ENCODE peak calls at places on chromosomes 5 and 9, in seven cellular contexts. One of them, this sample, is unnamed.

GRCh38 chr5:150946351-150946905 is 41.6 kb upstream of the ZNF300 start:
- DNase-seq in H1: no peak
- DNase-seq in neuronal stem cell: no peak
- DNase-seq in trophoblast cell: no peak
- DNase-seq in mesenchymal stem cell: no peak
- DNase-seq in H9: no peak
- DNase-seq in IMR-90: peak
- DNase-seq in this sample: no peak

GRCh38 chr9:114172981-114173833 is 17.9 kb downstream of the COL27A1 start:
- DNase-seq in H1: no peak
- DNase-seq in mesenchymal stem cell: peak
- DNase-seq in neuronal stem cell: no peak
- DNase-seq in IMR-90: peak
- DNase-seq in trophoblast cell: no peak
- DNase-seq in H9: no peak
- DNase-seq in this sample: no peak

GRCh38 chr9:95857122-95857521 is 18.4 kb upstream of the ERCC6L2 start:
- DNase-seq in neuronal stem cell: no peak
- DNase-seq in H1: no peak
- DNase-seq in trophoblast cell: no peak
- DNase-seq in mesenchymal stem cell: peak
- DNase-seq in IMR-90: peak
- DNase-seq in H9: no peak
- DNase-seq in this sample: peak

GRCh38 chr9:90773593-90773992 is 28.0 kb upstream of the SYK start:
- DNase-seq in H1: no peak
- DNase-seq in H9: no peak
- DNase-seq in trophoblast cell: no peak
- DNase-seq in mesenchymal stem cell: no peak
- DNase-seq in neuronal stem cell: no peak
- DNase-seq in IMR-90: no peak
- DNase-seq in this sample: peak

GRCh38 chr9:128494108-128494742 is 10.3 kb upstream of the GLE1 start:
- DNase-seq in neuronal stem cell: no peak
- DNase-seq in mesenchymal stem cell: no peak
- DNase-seq in H1: no peak
- DNase-seq in IMR-90: no peak
- DNase-seq in H9: no peak
- DNase-seq in trophoblast cell: no peak
- DNase-seq in this sample: no peak

GRCh38 chr5:147245381-147246055 is 10.7 kb downstream of the STK32A start:
- DNase-seq in H9: no peak
- DNase-seq in IMR-90: no peak
- DNase-seq in trophoblast cell: no peak
- DNase-seq in H1: no peak
- DNase-seq in mesenchymal stem cell: no peak
- DNase-seq in neuronal stem cell: no peak
- DNase-seq in this sample: no peak

GRCh38 chr5:134252671-134253070 is 26.8 kb upstream of the PPP2CA start:
- DNase-seq in mesenchymal stem cell: peak
- DNase-seq in IMR-90: peak
- DNase-seq in H9: no peak
- DNase-seq in trophoblast cell: peak
- DNase-seq in H1: no peak
- DNase-seq in neuronal stem cell: no peak
- DNase-seq in this sample: no peak

GRCh38 chr9:125997510-125997823 is 250.3 kb downstream of the PBX3 start:
- DNase-seq in trophoblast cell: no peak
- DNase-seq in IMR-90: no peak
- DNase-seq in H9: no peak
- DNase-seq in neuronal stem cell: no peak
- DNase-seq in H1: no peak
- DNase-seq in mesenchymal stem cell: no peak
- DNase-seq in this sample: no peak

GRCh38 chr5:55899344-55899743 is 48.2 kb downstream of the IL31RA start:
- DNase-seq in H9: no peak
- DNase-seq in H1: no peak
- DNase-seq in trophoblast cell: peak
- DNase-seq in neuronal stem cell: no peak
- DNase-seq in IMR-90: peak
- DNase-seq in mesenchymal stem cell: peak
- DNase-seq in this sample: no peak

GRCh38 chr5:131973089-131973712 is 27.7 kb upstream of the MEIKIN start:
- DNase-seq in trophoblast cell: no peak
- DNase-seq in IMR-90: no peak
- DNase-seq in mesenchymal stem cell: no peak
- DNase-seq in H1: no peak
- DNase-seq in H9: no peak
- DNase-seq in neuronal stem cell: no peak
- DNase-seq in this sample: no peak

GRCh38 chr9:109320338-109320733 is 523 bp downstream of the EPB41L4B start:
- DNase-seq in neuronal stem cell: peak
- DNase-seq in mesenchymal stem cell: no peak
- DNase-seq in IMR-90: no peak
- DNase-seq in trophoblast cell: no peak
- DNase-seq in H1: no peak
- DNase-seq in H9: no peak
- DNase-seq in this sample: peak

GRCh38 chr9:114908104-114908621 is 22.2 kb downstream of the TNFSF8 start:
- DNase-seq in trophoblast cell: peak
- DNase-seq in H1: peak
- DNase-seq in mesenchymal stem cell: peak
- DNase-seq in neuronal stem cell: no peak
- DNase-seq in H9: peak
- DNase-seq in IMR-90: peak
- DNase-seq in this sample: peak

GRCh38 chr9:122346478-122347347 is 24.1 kb upstream of the PTGS1 start:
- DNase-seq in neuronal stem cell: no peak
- DNase-seq in H1: no peak
- DNase-seq in trophoblast cell: peak
- DNase-seq in IMR-90: no peak
- DNase-seq in H9: peak
- DNase-seq in mesenchymal stem cell: peak
- DNase-seq in this sample: peak

GRCh38 chr5:146662229-146662628 is 146.2 kb upstream of the GPR151 start:
- DNase-seq in neuronal stem cell: no peak
- DNase-seq in trophoblast cell: no peak
- DNase-seq in H9: no peak
- DNase-seq in IMR-90: no peak
- DNase-seq in H1: no peak
- DNase-seq in mesenchymal stem cell: peak
- DNase-seq in this sample: peak

GRCh38 chr9:38346811-38347735 is 45.4 kb upstream of the ALDH1B1 start:
- DNase-seq in IMR-90: no peak
- DNase-seq in mesenchymal stem cell: no peak
- DNase-seq in trophoblast cell: no peak
- DNase-seq in H9: peak
- DNase-seq in H1: no peak
- DNase-seq in neuronal stem cell: no peak
- DNase-seq in this sample: peak

GRCh38 chr9:115514454-115514853 is 396.5 kb upstream of the TNC start:
- DNase-seq in mesenchymal stem cell: no peak
- DNase-seq in trophoblast cell: no peak
- DNase-seq in H1: no peak
- DNase-seq in IMR-90: no peak
- DNase-seq in neuronal stem cell: no peak
- DNase-seq in H9: no peak
- DNase-seq in this sample: no peak

GRCh38 chr5:123795688-123796087 is 283.7 kb downstream of the CSNK1G3 start:
- DNase-seq in neuronal stem cell: no peak
- DNase-seq in mesenchymal stem cell: peak
- DNase-seq in H1: no peak
- DNase-seq in H9: no peak
- DNase-seq in trophoblast cell: no peak
- DNase-seq in IMR-90: peak
- DNase-seq in this sample: no peak

GRCh38 chr9:89498845-89499480 is 1.1 kb upstream of the SEMA4D start:
- DNase-seq in H1: no peak
- DNase-seq in trophoblast cell: no peak
- DNase-seq in mesenchymal stem cell: no peak
- DNase-seq in H9: no peak
- DNase-seq in IMR-90: no peak
- DNase-seq in neuronal stem cell: no peak
- DNase-seq in this sample: no peak

GRCh38 chr9:37967681-37968080 is 63.8 kb upstream of the SLC25A51 start:
- DNase-seq in IMR-90: no peak
- DNase-seq in neuronal stem cell: no peak
- DNase-seq in H1: no peak
- DNase-seq in mesenchymal stem cell: no peak
- DNase-seq in trophoblast cell: no peak
- DNase-seq in H9: no peak
- DNase-seq in this sample: no peak

GRCh38 chr5:138974227-138975063 is 99.3 kb upstream of the LRRTM2 start:
- DNase-seq in trophoblast cell: no peak
- DNase-seq in IMR-90: peak
- DNase-seq in H1: no peak
- DNase-seq in H9: no peak
- DNase-seq in neuronal stem cell: no peak
- DNase-seq in mesenchymal stem cell: no peak
- DNase-seq in this sample: no peak

GRCh38 chr9:133514475-133515239 is 10.1 kb downstream of the MYMK start:
- DNase-seq in H9: no peak
- DNase-seq in IMR-90: no peak
- DNase-seq in trophoblast cell: no peak
- DNase-seq in neuronal stem cell: no peak
- DNase-seq in H1: no peak
- DNase-seq in mesenchymal stem cell: no peak
- DNase-seq in this sample: no peak

GRCh38 chr9:122124528-122124927 is 31.4 kb upstream of the TTLL11 start:
- DNase-seq in mesenchymal stem cell: no peak
- DNase-seq in H1: no peak
- DNase-seq in neuronal stem cell: no peak
- DNase-seq in H9: no peak
- DNase-seq in trophoblast cell: no peak
- DNase-seq in IMR-90: no peak
- DNase-seq in this sample: no peak

GRCh38 chr5:54217826-54218503 is 92.4 kb downstream of the ARL15 start:
- DNase-seq in H1: no peak
- DNase-seq in IMR-90: peak
- DNase-seq in trophoblast cell: peak
- DNase-seq in mesenchymal stem cell: peak
- DNase-seq in H9: no peak
- DNase-seq in neuronal stem cell: peak
- DNase-seq in this sample: peak

DNA sequence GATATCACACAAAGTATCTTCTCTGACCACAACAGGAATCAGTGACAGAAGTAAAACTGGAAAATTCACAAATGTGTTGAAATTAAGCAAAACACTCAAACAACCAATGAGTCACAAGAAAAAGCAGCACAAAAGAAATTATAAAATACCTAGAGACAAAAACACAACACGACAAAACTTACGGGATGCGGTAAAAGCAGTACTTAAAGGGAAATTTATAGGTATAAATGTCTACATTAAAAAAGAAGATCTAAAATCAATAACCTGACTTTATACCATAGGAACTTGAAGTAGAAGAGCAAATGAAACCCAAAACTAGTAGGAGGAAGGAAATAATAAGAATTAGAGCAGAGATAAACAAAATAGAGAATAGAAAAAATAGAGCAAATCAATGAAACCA is 2.8 kb upstream of the WDR41 start:
- DNase-seq in H9: no peak
- DNase-seq in IMR-90: no peak
- DNase-seq in H1: no peak
- DNase-seq in neuronal stem cell: no peak
- DNase-seq in mesenchymal stem cell: no peak
- DNase-seq in trophoblast cell: no peak
- DNase-seq in this sample: no peak
- H3K4ac ChIP-seq in H9: no peak
- H3K4ac ChIP-seq in IMR-90: no peak
- H3K4ac ChIP-seq in H1: no peak
- H3K4ac ChIP-seq in neuronal stem cell: no peak
- H3K4ac ChIP-seq in mesenchymal stem cell: no peak
- H3K4ac ChIP-seq in trophoblast cell: no peak
- H3K4ac ChIP-seq in this sample: no peak

GRCh38 chr5:79985288-79985687 is 5.8 kb downstream of the MTX3 start:
- DNase-seq in H1: no peak
- DNase-seq in mesenchymal stem cell: no peak
- DNase-seq in IMR-90: no peak
- DNase-seq in H9: no peak
- DNase-seq in trophoblast cell: no peak
- DNase-seq in neuronal stem cell: no peak
- DNase-seq in this sample: no peak

GRCh38 chr5:79983618-79984017 is 7.4 kb downstream of the MTX3 start:
- DNase-seq in H1: no peak
- DNase-seq in IMR-90: no peak
- DNase-seq in neuronal stem cell: no peak
- DNase-seq in mesenchymal stem cell: no peak
- DNase-seq in trophoblast cell: no peak
- DNase-seq in H9: no peak
- DNase-seq in this sample: no peak

GRCh38 chr5:79984363-79984762 is 6.7 kb downstream of the MTX3 start:
- DNase-seq in H1: no peak
- DNase-seq in trophoblast cell: no peak
- DNase-seq in H9: no peak
- DNase-seq in neuronal stem cell: no peak
- DNase-seq in IMR-90: no peak
- DNase-seq in mesenchymal stem cell: no peak
- DNase-seq in this sample: no peak

GRCh38 chr5:79986260-79986659 is 4.8 kb downstream of the MTX3 start:
- DNase-seq in H9: no peak
- DNase-seq in IMR-90: no peak
- DNase-seq in mesenchymal stem cell: no peak
- DNase-seq in neuronal stem cell: no peak
- DNase-seq in trophoblast cell: no peak
- DNase-seq in H1: no peak
- DNase-seq in this sample: no peak

GRCh38 chr5:79982136-79982535 is 8.9 kb downstream of the MTX3 start:
- DNase-seq in IMR-90: no peak
- DNase-seq in trophoblast cell: no peak
- DNase-seq in H9: no peak
- DNase-seq in H1: no peak
- DNase-seq in neuronal stem cell: no peak
- DNase-seq in mesenchymal stem cell: no peak
- DNase-seq in this sample: no peak
- H3K4ac ChIP-seq in IMR-90: no peak
- H3K4ac ChIP-seq in trophoblast cell: no peak
- H3K4ac ChIP-seq in H9: no peak
- H3K4ac ChIP-seq in H1: no peak
- H3K4ac ChIP-seq in neuronal stem cell: no peak
- H3K4ac ChIP-seq in mesenchymal stem cell: no peak
- H3K4ac ChIP-seq in this sample: no peak

GRCh38 chr5:1871441-1871840 is 11.3 kb downstream of the IRX4 start:
- DNase-seq in H1: no peak
- DNase-seq in trophoblast cell: no peak
- DNase-seq in IMR-90: no peak
- DNase-seq in H9: no peak
- DNase-seq in neuronal stem cell: no peak
- DNase-seq in mesenchymal stem cell: no peak
- DNase-seq in this sample: no peak
- H3K4ac ChIP-seq in H1: no peak
- H3K4ac ChIP-seq in trophoblast cell: no peak
- H3K4ac ChIP-seq in IMR-90: no peak
- H3K4ac ChIP-seq in H9: no peak
- H3K4ac ChIP-seq in neuronal stem cell: no peak
- H3K4ac ChIP-seq in mesenchymal stem cell: no peak
- H3K4ac ChIP-seq in this sample: no peak

DNA sequence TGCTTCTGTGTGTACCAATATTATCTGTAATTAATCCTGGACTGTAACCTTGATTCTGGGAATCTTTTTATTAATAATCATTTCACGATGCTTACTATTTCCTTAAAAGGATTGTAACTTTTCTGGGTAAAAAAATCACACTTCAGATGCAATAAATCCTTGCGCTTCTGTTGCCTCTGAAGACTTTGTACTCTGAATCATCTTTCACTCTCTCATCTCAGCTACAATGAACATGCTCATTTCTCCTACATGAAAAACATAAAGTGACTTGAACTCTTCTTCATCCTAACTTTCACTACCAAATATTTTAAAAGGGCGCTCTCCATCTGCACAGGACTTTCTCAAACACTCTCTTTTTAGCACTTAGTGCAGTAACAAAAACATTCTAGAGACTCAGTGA is 50.0 kb downstream of the GDA start:
- DNase-seq in IMR-90: no peak
- DNase-seq in neuronal stem cell: no peak
- DNase-seq in H1: no peak
- DNase-seq in trophoblast cell: no peak
- DNase-seq in mesenchymal stem cell: no peak
- DNase-seq in H9: no peak
- DNase-seq in this sample: no peak
- H3K4ac ChIP-seq in IMR-90: no peak
- H3K4ac ChIP-seq in neuronal stem cell: no peak
- H3K4ac ChIP-seq in H1: no peak
- H3K4ac ChIP-seq in trophoblast cell: no peak
- H3K4ac ChIP-seq in mesenchymal stem cell: no peak
- H3K4ac ChIP-seq in H9: no peak
- H3K4ac ChIP-seq in this sample: no peak

This sample was measured in mesendoderm.